ENCODE peak calls at places on chromosome 20, in seven cellular contexts. One of them, this sample, is unnamed.

GRCh38 chr20:19211661-19212523 is 550 bp upstream of the SLC24A3 start:
- DNase-seq in PC-3: no peak
- DNase-seq in spleen: peak; percentile 80
- DNase-seq in body of pancreas: no peak
- DNase-seq in esophagus muscularis mucosa: no peak
- DNase-seq in IMR-90: no peak
- DNase-seq in ovary: peak; percentile 75
- DNase-seq in this sample: peak; percentile 8

GRCh38 chr20:62143118-62143975 is at the start of the genes PSMA7 and SS18L1:
- DNase-seq in PC-3: peak; percentile 89
- DNase-seq in spleen: peak; percentile 97
- DNase-seq in body of pancreas: peak; percentile 88
- DNase-seq in esophagus muscularis mucosa: peak; percentile 94
- DNase-seq in IMR-90: peak; percentile 80
- DNase-seq in ovary: peak; percentile 86
- DNase-seq in this sample: peak; percentile 93

GRCh38 chr20:2114560-2114959 is 12.9 kb downstream of the STK35 start:
- DNase-seq in PC-3: no peak
- DNase-seq in spleen: no peak
- DNase-seq in body of pancreas: no peak
- DNase-seq in esophagus muscularis mucosa: no peak
- DNase-seq in IMR-90: no peak
- DNase-seq in ovary: no peak
- DNase-seq in this sample: no peak

GRCh38 chr20:56348306-56348695 is 10.5 kb upstream of the FAM210B start:
- DNase-seq in PC-3: no peak
- DNase-seq in spleen: no peak
- DNase-seq in body of pancreas: peak; percentile 25
- DNase-seq in esophagus muscularis mucosa: no peak
- DNase-seq in IMR-90: no peak
- DNase-seq in ovary: no peak
- DNase-seq in this sample: no peak

GRCh38 chr20:6053776-6054688 is at the start of gene LRRN4:
- DNase-seq in PC-3: peak; percentile 96
- DNase-seq in spleen: no peak
- DNase-seq in body of pancreas: peak; percentile 34
- DNase-seq in esophagus muscularis mucosa: no peak
- DNase-seq in IMR-90: peak; percentile 26
- DNase-seq in ovary: no peak
- DNase-seq in this sample: no peak

GRCh38 chr20:62845416-62845815 is 16.2 kb downstream of the TCFL5 start:
- DNase-seq in PC-3: no peak
- DNase-seq in spleen: no peak
- DNase-seq in body of pancreas: no peak
- DNase-seq in esophagus muscularis mucosa: no peak
- DNase-seq in IMR-90: no peak
- DNase-seq in ovary: no peak
- DNase-seq in this sample: no peak

GRCh38 chr20:11607047-11607446 is 310.6 kb upstream of the BTBD3 start:
- DNase-seq in PC-3: no peak
- DNase-seq in spleen: no peak
- DNase-seq in body of pancreas: no peak
- DNase-seq in esophagus muscularis mucosa: no peak
- DNase-seq in IMR-90: no peak
- DNase-seq in ovary: no peak
- DNase-seq in this sample: no peak

GRCh38 chr20:4383966-4384365 is 337.7 kb upstream of the PRND start:
- DNase-seq in PC-3: peak; percentile 61
- DNase-seq in spleen: no peak
- DNase-seq in body of pancreas: no peak
- DNase-seq in esophagus muscularis mucosa: no peak
- DNase-seq in IMR-90: no peak
- DNase-seq in ovary: no peak
- DNase-seq in this sample: no peak

GRCh38 chr20:10137032-10137431 is 81.6 kb upstream of the SNAP25 start:
- DNase-seq in PC-3: no peak
- DNase-seq in spleen: no peak
- DNase-seq in body of pancreas: no peak
- DNase-seq in esophagus muscularis mucosa: no peak
- DNase-seq in IMR-90: no peak
- DNase-seq in ovary: no peak
- DNase-seq in this sample: no peak

GRCh38 chr20:47843886-47844567 is 58.7 kb upstream of the SULF2 start:
- DNase-seq in PC-3: peak; percentile 85
- DNase-seq in spleen: no peak
- DNase-seq in body of pancreas: no peak
- DNase-seq in esophagus muscularis mucosa: no peak
- DNase-seq in IMR-90: no peak
- DNase-seq in ovary: no peak
- DNase-seq in this sample: no peak

GRCh38 chr20:41895216-41895615 is 277.0 kb upstream of the CHD6 start:
- DNase-seq in PC-3: no peak
- DNase-seq in spleen: no peak
- DNase-seq in body of pancreas: no peak
- DNase-seq in esophagus muscularis mucosa: peak; percentile 42
- DNase-seq in IMR-90: no peak
- DNase-seq in ovary: no peak
- DNase-seq in this sample: no peak

GRCh38 chr20:32742322-32743236 is 688 bp downstream of the COMMD7 start:
- DNase-seq in PC-3: no peak
- DNase-seq in spleen: peak; percentile 76
- DNase-seq in body of pancreas: no peak
- DNase-seq in esophagus muscularis mucosa: no peak
- DNase-seq in IMR-90: no peak
- DNase-seq in ovary: no peak
- DNase-seq in this sample: peak; percentile 26

DNA sequence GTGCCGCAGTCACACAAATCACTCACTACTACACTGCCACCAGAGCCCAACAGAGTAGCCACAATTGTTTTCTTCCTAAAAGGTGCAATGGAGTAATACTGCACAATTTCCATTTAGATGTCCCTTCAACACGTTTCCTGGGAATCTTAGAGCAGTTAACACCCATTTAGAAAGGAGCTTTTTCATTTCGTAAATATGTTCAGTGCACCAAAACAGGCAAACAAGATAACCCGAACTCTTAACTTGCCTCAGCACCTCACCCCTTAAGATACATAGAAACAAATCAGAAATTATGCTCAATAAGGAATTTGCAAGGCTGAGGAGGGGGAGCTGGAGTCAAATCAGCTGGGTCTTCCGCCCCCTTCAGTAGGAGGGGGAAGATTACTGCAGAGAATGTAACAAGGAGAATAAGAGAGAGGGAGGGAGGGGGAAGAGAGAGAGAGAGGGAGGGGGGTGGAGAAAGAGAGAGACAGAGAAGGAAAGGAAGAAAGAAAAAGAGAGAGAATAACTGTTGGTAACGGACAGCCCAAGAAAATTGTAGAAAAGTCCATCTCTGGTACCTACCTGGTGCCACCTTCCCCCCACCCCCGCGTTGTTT is 155.4 kb downstream of the BCAS1 start:
- DNase-seq in PC-3: no peak
- DNase-seq in spleen: no peak
- DNase-seq in body of pancreas: no peak
- DNase-seq in esophagus muscularis mucosa: no peak
- DNase-seq in IMR-90: no peak
- DNase-seq in ovary: no peak
- DNase-seq in this sample: no peak
- TF ChIP-seq CTCF in PC-3: no peak
- TF ChIP-seq CTCF in spleen: no peak
- TF ChIP-seq CTCF in body of pancreas: no peak
- TF ChIP-seq CTCF in esophagus muscularis mucosa: no peak
- TF ChIP-seq CTCF in IMR-90: no peak
- TF ChIP-seq CTCF in ovary: no peak
- TF ChIP-seq CTCF in this sample: no peak

GRCh38 chr20:58891076-58891685 is 38.7 kb downstream of the GNAS start:
- DNase-seq in PC-3: peak; percentile 74
- DNase-seq in spleen: peak; percentile 95
- DNase-seq in body of pancreas: peak; percentile 80
- DNase-seq in esophagus muscularis mucosa: no peak
- DNase-seq in IMR-90: peak; percentile 52
- DNase-seq in ovary: peak; percentile 87
- DNase-seq in this sample: peak; percentile 82

GRCh38 chr20:58893355-58894151 is 41.0 kb downstream of the GNAS start:
- DNase-seq in PC-3: no peak
- DNase-seq in spleen: no peak
- DNase-seq in body of pancreas: no peak
- DNase-seq in esophagus muscularis mucosa: no peak
- DNase-seq in IMR-90: peak; percentile 34
- DNase-seq in ovary: no peak
- DNase-seq in this sample: no peak

GRCh38 chr20:58892932-58893224 is 40.4 kb downstream of the GNAS start:
- DNase-seq in PC-3: no peak
- DNase-seq in spleen: no peak
- DNase-seq in body of pancreas: no peak
- DNase-seq in esophagus muscularis mucosa: no peak
- DNase-seq in IMR-90: no peak
- DNase-seq in ovary: no peak
- DNase-seq in this sample: no peak

GRCh38 chr20:58891686-58892125 is 39.2 kb downstream of the GNAS start:
- DNase-seq in PC-3: peak; percentile 44
- DNase-seq in spleen: no peak
- DNase-seq in body of pancreas: peak; percentile 54
- DNase-seq in esophagus muscularis mucosa: no peak
- DNase-seq in IMR-90: no peak
- DNase-seq in ovary: peak; percentile 65
- DNase-seq in this sample: no peak

DNA sequence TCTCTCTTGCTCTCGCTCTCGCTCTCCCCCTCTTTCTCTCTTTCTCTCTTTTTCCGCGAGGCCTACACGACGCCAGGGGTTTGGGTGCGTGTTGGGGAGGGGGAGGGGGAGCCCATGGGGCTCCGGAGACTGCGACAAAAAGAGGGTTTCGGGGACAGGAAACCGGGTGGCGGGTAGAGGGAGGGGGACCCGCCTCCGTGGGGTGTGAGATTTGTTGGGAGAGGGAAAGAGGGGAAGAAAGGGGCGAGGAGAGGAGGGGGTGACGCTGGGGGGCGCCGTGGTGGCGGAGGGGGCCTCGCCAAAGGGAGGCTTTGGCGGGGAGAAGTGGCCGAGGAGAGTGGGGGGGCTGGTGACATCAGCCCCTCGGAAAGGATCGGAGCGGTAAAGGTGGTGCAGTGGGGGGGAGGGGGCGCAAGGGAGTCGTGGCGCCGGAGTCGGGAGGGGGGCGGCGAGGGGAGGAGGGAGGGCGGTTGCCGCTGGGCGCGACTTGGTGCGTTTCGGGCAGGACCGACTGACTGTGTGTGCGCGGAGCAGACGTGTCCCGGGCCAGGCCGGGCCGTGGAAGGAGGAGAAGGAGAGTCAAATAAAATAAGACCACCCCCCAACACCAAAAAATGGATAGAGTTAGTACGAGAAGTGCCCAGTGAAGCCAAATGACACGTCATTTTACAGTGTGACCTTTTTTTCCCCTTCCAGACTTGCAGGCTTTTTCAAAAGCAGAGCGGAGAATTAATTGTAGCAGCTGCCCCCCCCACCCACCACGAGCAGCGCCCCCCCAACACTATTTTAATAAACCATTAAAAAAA is 39.8 kb downstream of the GNAS start:
- DNase-seq in PC-3: peak; percentile 66
- DNase-seq in spleen: peak; percentile 93
- DNase-seq in body of pancreas: peak; percentile 74
- DNase-seq in esophagus muscularis mucosa: no peak
- DNase-seq in IMR-90: peak; percentile 50
- DNase-seq in ovary: peak; percentile 82
- DNase-seq in this sample: peak; percentile 84
- H3K4me3 ChIP-seq in PC-3: peak overlapping the region; percentile 91
- H3K4me3 ChIP-seq in spleen: peak overlapping the region; percentile 67
- H3K4me3 ChIP-seq in body of pancreas: peak overlapping the region; percentile 83
- H3K4me3 ChIP-seq in esophagus muscularis mucosa: peak overlapping the region; percentile 95
- H3K4me3 ChIP-seq in IMR-90: peak overlapping the region; percentile 100
- H3K4me3 ChIP-seq in ovary: peak overlapping the region; percentile 83
- H3K4me3 ChIP-seq in this sample: peak overlapping the region; percentile 70

GRCh38 chr20:22927537-22927936 is 107.6 kb upstream of the SSTR4 start:
- DNase-seq in PC-3: no peak
- DNase-seq in spleen: no peak
- DNase-seq in body of pancreas: no peak
- DNase-seq in esophagus muscularis mucosa: no peak
- DNase-seq in IMR-90: no peak
- DNase-seq in ovary: no peak
- DNase-seq in this sample: no peak
- H3K27me3 ChIP-seq in PC-3: peaks cover 11% of the 10 kb centered on the region
- H3K27me3 ChIP-seq in spleen: no peaks in the 10 kb centered on the region
- H3K27me3 ChIP-seq in body of pancreas: no peaks in the 10 kb centered on the region
- H3K27me3 ChIP-seq in esophagus muscularis mucosa: no peaks in the 10 kb centered on the region
- H3K27me3 ChIP-seq in IMR-90: peaks cover 9% of the 10 kb centered on the region
- H3K27me3 ChIP-seq in ovary: no peaks in the 10 kb centered on the region
- H3K27me3 ChIP-seq in this sample: no peaks in the 10 kb centered on the region

GRCh38 chr20:45124365-45124764 is at the start of gene WFDC12:
- DNase-seq in PC-3: no peak
- DNase-seq in spleen: no peak
- DNase-seq in body of pancreas: no peak
- DNase-seq in esophagus muscularis mucosa: peak; percentile 55
- DNase-seq in IMR-90: no peak
- DNase-seq in ovary: no peak
- DNase-seq in this sample: no peak

DNA sequence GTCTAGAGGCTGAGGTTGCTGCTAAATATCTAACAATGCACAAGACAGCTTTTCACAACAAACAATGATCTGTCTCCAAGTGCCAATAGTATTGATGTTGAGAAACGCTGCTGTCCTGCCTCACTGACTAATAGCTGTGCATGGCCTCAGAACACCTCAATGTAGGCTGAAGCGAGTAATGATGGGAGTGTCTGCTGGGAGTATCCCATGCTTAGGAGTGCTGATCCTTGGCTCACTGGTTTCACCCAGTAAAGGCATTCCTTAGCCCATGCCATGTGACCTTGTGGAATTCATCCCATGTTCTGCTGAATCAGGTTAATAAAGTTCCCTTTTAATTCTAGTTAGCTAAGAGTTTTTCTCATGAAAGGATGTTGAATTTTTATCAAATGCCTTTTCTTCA is 3.8 kb upstream of the WFDC12 start:
- DNase-seq in PC-3: peak; percentile 77
- DNase-seq in spleen: no peak
- DNase-seq in body of pancreas: no peak
- DNase-seq in esophagus muscularis mucosa: peak; percentile 45
- DNase-seq in IMR-90: no peak
- DNase-seq in ovary: no peak
- DNase-seq in this sample: no peak
- TF ChIP-seq CTCF in PC-3: no peak
- TF ChIP-seq CTCF in spleen: no peak
- TF ChIP-seq CTCF in body of pancreas: no peak
- TF ChIP-seq CTCF in esophagus muscularis mucosa: no peak
- TF ChIP-seq CTCF in IMR-90: no peak
- TF ChIP-seq CTCF in ovary: no peak
- TF ChIP-seq CTCF in this sample: no peak

DNA sequence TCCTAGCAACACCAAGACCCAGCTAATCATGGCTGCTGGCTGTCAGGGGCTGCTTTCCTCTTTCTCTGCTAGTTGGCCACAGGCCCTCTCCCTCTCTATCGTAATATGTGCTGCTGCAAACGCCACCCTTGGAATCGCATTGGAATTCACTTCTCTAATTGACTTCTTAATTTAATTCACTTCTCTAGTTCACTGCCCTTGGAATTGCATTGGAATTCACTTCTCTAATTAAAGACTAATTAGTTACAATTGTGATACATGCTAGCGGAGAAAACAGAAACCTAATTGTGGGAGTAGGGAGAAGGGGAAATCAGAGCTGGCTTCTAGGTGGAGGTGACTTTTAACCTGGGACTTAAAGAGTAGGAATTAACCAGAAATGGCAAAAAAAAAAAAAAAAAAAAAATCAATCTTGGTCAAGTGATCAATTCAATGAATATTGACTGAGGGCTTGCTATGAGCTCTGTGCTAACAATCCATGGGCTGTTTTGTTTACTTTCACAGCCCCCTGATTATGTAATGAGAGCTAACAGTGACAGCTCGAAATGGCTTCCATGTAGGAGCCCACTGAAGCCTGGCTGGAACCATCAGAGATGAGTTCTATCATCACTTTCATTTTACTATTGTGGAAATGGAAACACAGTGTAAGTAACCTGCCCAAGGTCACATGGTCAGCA is 11.3 kb downstream of the ZFP64 start:
- DNase-seq in PC-3: no peak
- DNase-seq in spleen: no peak
- DNase-seq in body of pancreas: no peak
- DNase-seq in esophagus muscularis mucosa: no peak
- DNase-seq in IMR-90: no peak
- DNase-seq in ovary: no peak
- DNase-seq in this sample: no peak
- H3K4me3 ChIP-seq in PC-3: no peak overlapping the region
- H3K4me3 ChIP-seq in spleen: no peak overlapping the region
- H3K4me3 ChIP-seq in body of pancreas: no peak overlapping the region
- H3K4me3 ChIP-seq in esophagus muscularis mucosa: no peak overlapping the region
- H3K4me3 ChIP-seq in IMR-90: no peak overlapping the region
- H3K4me3 ChIP-seq in ovary: no peak overlapping the region
- H3K4me3 ChIP-seq in this sample: no peak overlapping the region

This sample was measured in GM06990.